ENCODE peak calls at places on chromosomes 3 and 15, in seven cellular contexts. Y is dorsolateral prefrontal cortex; E is activated CD8-positive, alpha-beta memory T cell treated with anti-CD3 and anti-CD28 coated beads for 1 hour; N is RCC 7860; G is activated CD4-positive, alpha-beta T cell treated with anti-CD3 and anti-CD28 coated beads for 48 hours; V is stimulated activated CD8-positive, alpha-beta memory T cell treated with anti-CD3 and anti-CD28 coated beads, Interleukin-7, amount 100 ng/mL, for 1 hour; J is CD4-positive, CD25-positive, alpha-beta regulatory T cell. O is an unnamed sample.

GRCh38 chr15:74799255-74799842 is 13.3 kb upstream of the LMAN1L start:
- DNase-seq in Y (no peak), E (no peak), N (no peak), G (peak), V (no peak), J (no peak), O (no peak)

GRCh38 chr15:43518073-43518761 is 809 bp downstream of the MAP1A start:
- DNase-seq in Y (peak), E (no peak), N (no peak), G (no peak), V (no peak), J (no peak), O (peak)

GRCh38 chr3:127092368-127092767 is 100.6 kb upstream of the PRR23E start:
- DNase-seq in Y (no peak), E (no peak), N (no peak), G (no peak), V (no peak), J (no peak), O (no peak)

GRCh38 chr3:150080058-150080730 is 109.5 kb upstream of the PFN2 start:
- DNase-seq in Y (no peak), E (no peak), N (no peak), G (no peak), V (no peak), J (no peak), O (no peak)

GRCh38 chr3:177579419-177579818 is 382.1 kb upstream of the TBL1XR1 start:
- DNase-seq in Y (no peak), E (no peak), N (no peak), G (no peak), V (no peak), J (no peak), O (no peak)

GRCh38 chr3:50563867-50564266 is 3.7 kb downstream of the C3orf18 start:
- DNase-seq in Y (no peak), E (no peak), N (no peak), G (no peak), V (no peak), J (no peak), O (no peak)

GRCh38 chr3:128198313-128198712 is 45.0 kb downstream of the EEFSEC start:
- DNase-seq in Y (no peak), E (no peak), N (no peak), G (no peak), V (no peak), J (no peak), O (no peak)

GRCh38 chr3:112643621-112644236 is 2.8 kb upstream of the CCDC80 start:
- DNase-seq in Y (no peak), E (no peak), N (no peak), G (no peak), V (no peak), J (no peak), O (no peak)

GRCh38 chr3:115922681-115923347 is 299.5 kb downstream of the GAP43 start:
- DNase-seq in Y (no peak), E (no peak), N (peak), G (no peak), V (no peak), J (no peak), O (no peak)

GRCh38 chr3:14592836-14593235 is 52.7 kb upstream of the GRIP2 start:
- DNase-seq in Y (no peak), E (no peak), N (no peak), G (no peak), V (no peak), J (no peak), O (no peak)

GRCh38 chr3:6799264-6799915 is 61.5 kb upstream of the GRM7 start:
- DNase-seq in Y (peak), E (no peak), N (no peak), G (peak), V (no peak), J (no peak), O (no peak)

GRCh38 chr15:63503739-63504246 is 600 bp upstream of the USP3 start:
- DNase-seq in Y (peak), E (peak), N (peak), G (peak), V (peak), J (peak), O (no peak)

GRCh38 chr3:100561459-100562158 is 47.8 kb upstream of the ADGRG7 start:
- DNase-seq in Y (no peak), E (no peak), N (no peak), G (no peak), V (no peak), J (no peak), O (no peak)

GRCh38 chr15:71508081-71508682 is 302.2 kb upstream of the NR2E3 start:
- DNase-seq in Y (no peak), E (no peak), N (no peak), G (no peak), V (no peak), J (no peak), O (no peak)

O was measured in vagina.